ENCODE peak calls at places on chromosomes 3 and 15, in ten cellular contexts. T is NCI-H2081; V is AG08396; A is hepatic stellate cell; J is naive thymus-derived CD4-positive, alpha-beta T cell; K is fibroblast of lung; N is RCC 7860; W is GM13976; P is suprapubic skin; D is mesendoderm. O is an unnamed sample.

GRCh38 chr3:110799236-110799635 is 272.4 kb upstream of the NECTIN3 start:
- DNase-seq in T (no peak), V (no peak), A (no peak), J (no peak), K (no peak), N (no peak), W (no peak), P (no peak), D (no peak), O (no peak)

GRCh38 chr3:169901453-169901852 is 9.9 kb upstream of the SAMD7 start:
- DNase-seq in T (no peak), V (no peak), A (no peak), J (no peak), K (no peak), N (no peak), W (no peak), P (no peak), D (no peak), O (no peak)

GRCh38 chr15:78768096-78768495 is 43.2 kb downstream of the ADAMTS7 start:
- DNase-seq in T (no peak), V (no peak), A (no peak), J (no peak), K (no peak), N (no peak), W (no peak), P (no peak), D (no peak), O (no peak)

GRCh38 chr3:120741837-120742197 is 499 bp downstream of the RABL3 start:
- DNase-seq in T (no peak), V (peak; percentile 9), A (no peak), J (no peak), K (peak; percentile 61), N (no peak), W (no peak), P (no peak), D (no peak), O (no peak)

GRCh38 chr15:69311319-69311721 is 12.6 kb downstream of the PAQR5 start:
- DNase-seq in T (no peak), V (peak; percentile 62), A (peak; percentile 69), J (no peak), K (peak; percentile 15), N (peak; percentile 37), W (no peak), P (no peak), D (no peak), O (no peak)

GRCh38 chr3:133475245-133476010 is 75.6 kb downstream of the BFSP2 start:
- DNase-seq in T (no peak), V (no peak), A (no peak), J (no peak), K (no peak), N (no peak), W (peak; percentile 78), P (no peak), D (no peak), O (no peak)

GRCh38 chr15:71701808-71702207 is 108.5 kb upstream of the NR2E3 start:
- DNase-seq in T (no peak), V (no peak), A (no peak), J (no peak), K (no peak), N (no peak), W (no peak), P (no peak), D (no peak), O (no peak)

GRCh38 chr15:33699691-33700447 is 268.4 kb upstream of the CHRM5 start:
- DNase-seq in T (no peak), V (no peak), A (no peak), J (no peak), K (peak; percentile 19), N (no peak), W (no peak), P (no peak), D (peak; percentile 64), O (no peak)

GRCh38 chr3:195863121-195864061 is 45.0 kb downstream of the TNK2 start:
- DNase-seq in T (no peak), V (peak; percentile 94), A (peak; percentile 92), J (peak; percentile 73), K (peak; percentile 91), N (peak; percentile 61), W (peak; percentile 89), P (peak; percentile 93), D (peak; percentile 85), O (no peak)

GRCh38 chr15:42728975-42729374 is 8.0 kb downstream of the CDAN1 start:
- DNase-seq in T (no peak), V (no peak), A (no peak), J (no peak), K (no peak), N (no peak), W (no peak), P (no peak), D (no peak), O (no peak)

GRCh38 chr15:22253676-22254408 is 173.5 kb downstream of the OR4M2 start:
- DNase-seq in T (no peak), V (no peak), A (no peak), J (no peak), K (no peak), N (no peak), W (peak; percentile 76), P (no peak), D (no peak), O (no peak)

GRCh38 chr3:123390865-123391613 is 57.9 kb downstream of the ADCY5 start:
- DNase-seq in T (no peak), V (no peak), A (no peak), J (no peak), K (no peak), N (no peak), W (no peak), P (no peak), D (no peak), O (no peak)

GRCh38 chr15:48928877-48929538 is 34.7 kb downstream of the SHC4 start:
- DNase-seq in T (no peak), V (no peak), A (no peak), J (peak; percentile 66), K (no peak), N (peak; percentile 22), W (no peak), P (no peak), D (no peak), O (no peak)

GRCh38 chr15:81380668-81381067 is 6.7 kb upstream of the TMC3 start:
- DNase-seq in T (no peak), V (no peak), A (no peak), J (no peak), K (no peak), N (no peak), W (no peak), P (no peak), D (no peak), O (no peak)

GRCh38 chr3:113912551-113913246 is 35.1 kb upstream of the ZDHHC23 start:
- DNase-seq in T (peak; percentile 62), V (peak; percentile 30), A (peak; percentile 14), J (no peak), K (peak; percentile 71), N (peak; percentile 56), W (peak; percentile 55), P (no peak), D (peak; percentile 85), O (no peak)

GRCh38 chr3:126132751-126133511 is 47.5 kb downstream of the ALDH1L1 start:
- DNase-seq in T (no peak), V (no peak), A (no peak), J (no peak), K (no peak), N (no peak), W (no peak), P (peak; percentile 69), D (peak; percentile 53), O (no peak)

GRCh38 chr15:83380026-83380425 is 67.1 kb upstream of the SH3GL3 start:
- DNase-seq in T (no peak), V (peak; percentile 43), A (no peak), J (no peak), K (no peak), N (peak; percentile 90), W (no peak), P (peak; percentile 11), D (no peak), O (no peak)

GRCh38 chr3:113227146-113227545 is 15.8 kb downstream of the BOC start:
- DNase-seq in T (no peak), V (no peak), A (no peak), J (no peak), K (no peak), N (peak; percentile 41), W (no peak), P (no peak), D (no peak), O (no peak)

GRCh38 chr3:156865732-156866131 is 39.6 kb downstream of the LEKR1 start:
- DNase-seq in T (no peak), V (no peak), A (no peak), J (no peak), K (peak; percentile 34), N (no peak), W (no peak), P (no peak), D (no peak), O (no peak)

GRCh38 chr15:59380902-59381610 is 8.4 kb upstream of the MYO1E start:
- DNase-seq in T (no peak), V (no peak), A (no peak), J (no peak), K (no peak), N (no peak), W (no peak), P (no peak), D (no peak), O (no peak)

GRCh38 chr15:48695088-48695834 is 49.8 kb upstream of the FBN1 start:
- DNase-seq in T (no peak), V (peak; percentile 46), A (peak; percentile 28), J (no peak), K (peak; percentile 90), N (peak; percentile 78), W (no peak), P (no peak), D (no peak), O (no peak)

O was measured in esophagus squamous epithelium.